ENCODE peak calls at places on chromosomes 13 and 19, in ten cellular contexts. W is sigmoid colon; O is AG20443; M is smooth muscle cell of the brain vasculature; L is stimulated activated CD8-positive, alpha-beta memory T cell treated with anti-CD3 and anti-CD28 coated beads, Interleukin-15, amount 100 ng/mL, for 24 hours; Q is RCC 7860; B is NCI-H2029 treated with DMSO at 0.1 percent for 48 hours; H is ELR; D is breast epithelium; K is GM13976. T is an unnamed sample.
A peak's percentile ranks its signal among the peaks of the same experiment; 100 is the strongest.

GRCh38 chr19:19746286-19747213 is 13.6 kb upstream of the ZNF14 start:
- DNase-seq in W (no peak), O (peak; percentile 10), M (no peak), L (no peak), Q (no peak), B (no peak), H (no peak), D (no peak), K (peak; percentile 37), T (no peak)

GRCh38 chr13:40120288-40120687 is 464.8 kb downstream of the COG6 start:
- DNase-seq in W (no peak), O (peak; percentile 32), M (no peak), L (no peak), Q (no peak), B (no peak), H (no peak), D (no peak), K (no peak), T (no peak)

GRCh38 chr13:50393641-50394040 is 378.4 kb downstream of the KCNRG start:
- DNase-seq in W (no peak), O (no peak), M (no peak), L (no peak), Q (no peak), B (no peak), H (peak; percentile 24), D (no peak), K (no peak), T (no peak)

GRCh38 chr19:35476149-35476548 is 14.1 kb downstream of the KRTDAP start:
- DNase-seq in W (no peak), O (no peak), M (no peak), L (no peak), Q (no peak), B (no peak), H (no peak), D (no peak), K (no peak), T (no peak)

GRCh38 chr19:27793128-27793643 is 1419.8 kb downstream of the UQCRFS1 start:
- DNase-seq in W (peak; percentile 84), O (peak; percentile 88), M (no peak), L (peak; percentile 48), Q (peak; percentile 80), B (peak; percentile 79), H (peak; percentile 88), D (peak; percentile 87), K (peak; percentile 76), T (peak; percentile 39)

GRCh38 chr13:39836038-39836437 is 180.6 kb downstream of the COG6 start:
- DNase-seq in W (no peak), O (no peak), M (no peak), L (no peak), Q (peak; percentile 25), B (no peak), H (no peak), D (no peak), K (no peak), T (no peak)

GRCh38 chr13:49235856-49236431 is 11.8 kb upstream of the CDADC1 start:
- DNase-seq in W (no peak), O (no peak), M (no peak), L (no peak), Q (no peak), B (no peak), H (no peak), D (no peak), K (no peak), T (no peak)

GRCh38 chr19:51179297-51179696 is 37.2 kb downstream of the SIGLEC7 start:
- DNase-seq in W (no peak), O (no peak), M (no peak), L (no peak), Q (no peak), B (no peak), H (no peak), D (no peak), K (no peak), T (no peak)

T was measured in SK-N-MC.